ENCODE peak calls at places on chromosomes 16 and 17, in five cellular contexts. G, I, H, C and L are unnamed samples.

GRCh38 chr16:85206472-85207356 is 94.4 kb upstream of the CIBAR2 start:
- DNase-seq in H (peak), G (no peak), I (no peak), C (peak), L (no peak)

GRCh38 chr16:72256398-72257048 is 84.6 kb upstream of the PMFBP1 start:
- DNase-seq in C (no peak), H (peak), I (no peak), G (no peak), L (no peak)

GRCh38 chr17:42253173-42253545 is 23.0 kb downstream of the STAT5B start:
- DNase-seq in C (no peak), G (no peak), H (no peak), I (no peak), L (no peak)

GRCh38 chr16:28537964-28538732 is 626 bp downstream of the NUPR1 start:
- DNase-seq in G (no peak), I (no peak), H (no peak), C (no peak), L (no peak)

GRCh38 chr16:16025214-16025968 is 76.0 kb downstream of the ABCC1 start:
- DNase-seq in I (peak), H (peak), C (peak), G (no peak), L (no peak)

GRCh38 chr16:64589836-64590235 is 532.0 kb downstream of the CDH11 start:
- DNase-seq in G (no peak), I (no peak), C (no peak), H (peak), L (no peak)

GRCh38 chr17:78873519-78874340 is 29.3 kb downstream of the CEP295NL start:
- DNase-seq in I (no peak), G (no peak), H (peak), C (no peak), L (no peak)

GRCh38 chr16:88651276-88651988 is 579 bp upstream of the CYBA start:
- DNase-seq in H (no peak), I (peak), C (peak), G (no peak), L (no peak)

GRCh38 chr16:88343276-88343791 is 39.4 kb upstream of the ZNF469 start:
- DNase-seq in C (no peak), G (no peak), I (no peak), H (no peak), L (no peak)

GRCh38 chr16:83956336-83957289 is 3.6 kb downstream of the OSGIN1 start:
- DNase-seq in H (peak), I (peak), C (peak), G (peak), L (peak)

GRCh38 chr16:48426244-48427135 is 41.3 kb upstream of the SIAH1 start:
- DNase-seq in G (no peak), I (no peak), H (peak), C (no peak), L (no peak)

GRCh38 chr17:80055597-80055996 is 19.2 kb downstream of the CCDC40 start:
- DNase-seq in I (no peak), H (no peak), C (no peak), G (no peak), L (no peak)

GRCh38 chr16:54459509-54460235 is 173.1 kb upstream of the IRX3 start:
- DNase-seq in I (no peak), G (no peak), C (no peak), H (peak), L (no peak)

GRCh38 chr17:42118545-42118944 is 2.6 kb downstream of the KAT2A start:
- DNase-seq in I (peak), H (peak), C (peak), G (peak), L (no peak)

GRCh38 chr17:30238387-30239088 is 3.0 kb upstream of the SLC6A4 start:
- DNase-seq in I (no peak), G (no peak), C (no peak), H (no peak), L (peak)

DNA sequence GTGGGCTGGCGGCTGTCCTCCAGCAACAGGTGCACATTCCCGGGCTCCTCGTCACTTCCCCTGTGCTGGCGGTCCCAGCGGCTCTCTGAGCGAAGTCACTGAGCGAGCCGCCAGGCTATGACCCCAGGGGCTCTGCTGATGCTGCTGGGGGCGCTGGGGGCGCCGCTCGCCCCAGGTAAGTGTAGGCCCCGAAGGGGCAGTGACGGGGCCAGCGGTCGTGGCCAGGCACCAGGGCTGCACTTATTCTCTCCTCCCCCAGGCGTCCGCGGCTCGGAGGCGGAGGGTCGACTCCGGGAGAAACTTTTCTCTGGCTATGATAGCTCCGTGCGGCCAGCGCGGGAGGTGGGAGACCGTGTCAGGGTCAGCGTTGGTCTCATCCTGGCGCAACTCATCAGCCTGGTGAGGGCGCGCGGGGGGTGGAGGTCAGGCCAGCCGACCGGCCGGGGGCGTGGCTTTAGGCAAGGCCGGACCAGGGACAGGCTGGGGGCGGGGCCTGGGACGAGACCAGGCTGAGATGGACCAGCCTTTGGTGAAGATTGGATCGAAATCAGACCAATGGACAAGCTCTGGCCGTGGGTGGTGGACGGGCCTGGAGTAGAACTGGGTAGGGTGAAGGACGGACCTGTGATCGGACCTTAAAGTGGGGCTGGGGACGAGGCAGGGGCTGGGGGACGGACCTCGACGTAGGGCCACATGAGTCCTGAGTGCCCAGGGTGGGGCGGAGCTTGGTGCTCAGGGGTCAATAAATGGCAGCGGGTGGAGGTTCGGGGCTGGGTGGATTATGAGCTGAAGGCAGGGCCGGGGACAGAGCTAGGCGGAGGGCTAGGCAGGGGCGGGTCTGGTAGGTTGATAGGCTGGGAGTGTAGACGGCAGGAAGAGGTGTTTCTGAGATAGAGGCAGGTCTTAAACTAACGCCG is at the start of gene CHRNB1:
- DNase-seq in I (peak), H (peak), C (peak), G (peak), L (peak)
- TF ChIP-seq CTCF in I (no peak), H (no peak), C (peak), G (no peak), L (no peak)

GRCh38 chr17:43927101-43927935 is 15.0 kb downstream of the PPY start:
- DNase-seq in C (peak), G (no peak), I (no peak), H (no peak), L (no peak)
- H3K4me3 ChIP-seq in C (peak), G (no peak), I (no peak), H (no peak), L (peak)

GRCh38 chr16:1980770-1981087 is 540 bp downstream of the NOXO1 start:
- DNase-seq in I (no peak), C (no peak), H (no peak), G (no peak), L (no peak)
- H3K27ac ChIP-seq in I (no peak), C (peak), H (no peak), G (no peak), L (no peak)

GRCh38 chr17:45060824-45061605 is at the start of gene NMT1:
- DNase-seq in C (peak), G (peak), I (peak), H (peak), L (peak)
- TF ChIP-seq CTCF in C (peak), G (no peak), I (no peak), H (no peak), L (no peak)

GRCh38 chr16:282491-282890 is 473 bp upstream of the PDIA2 start:
- DNase-seq in H (no peak), I (no peak), G (no peak), C (no peak), L (no peak)

GRCh38 chr16:281660-282249 is 1.2 kb upstream of the PDIA2 start:
- DNase-seq in G (no peak), C (no peak), H (no peak), I (no peak), L (no peak)

GRCh38 chr16:280552-280951 is at the start of gene ARHGDIG:
- DNase-seq in H (no peak), I (no peak), G (no peak), C (no peak), L (no peak)

GRCh38 chr16:280005-280421 is 378 bp upstream of the ARHGDIG start:
- DNase-seq in I (no peak), H (no peak), G (no peak), C (no peak), L (no peak)

GRCh38 chr16:280991-281659 is 734 bp downstream of the ARHGDIG start:
- DNase-seq in G (no peak), I (no peak), H (no peak), C (no peak), L (no peak)
- H3K4me3 ChIP-seq in G (no peak), I (peak), H (no peak), C (peak), L (peak)